ENCODE peak calls at places on chromosomes 6 and 20, in seven cellular contexts. V is neural progenitor cell, U is NCI-H1105 treated with DMSO at 0.1 percent for 48 hours, S is heart right ventricle, C is endothelial cell, Q is endodermal cell, O is non-pigmented ciliary epithelial cell. W is an unnamed sample.

GRCh38 chr6:46947497-46947896 is 25.8 kb upstream of the ADGRF5 start:
- DNase-seq in V (no peak), O (no peak), C (peak; percentile 47), Q (no peak), U (no peak), S (no peak), W (no peak)

GRCh38 chr20:37349517-37350491 is 3.9 kb downstream of the SRC start:
- DNase-seq in Q (no peak), O (no peak), V (no peak), S (no peak), C (no peak), U (no peak), W (peak; percentile 45)

GRCh38 chr20:1920826-1921225 is 25.6 kb downstream of the SIRPA start:
- DNase-seq in V (no peak), Q (no peak), U (no peak), O (no peak), C (no peak), S (no peak), W (no peak)

GRCh38 chr6:3407840-3408239 is 49.0 kb downstream of the SLC22A23 start:
- DNase-seq in O (no peak), S (no peak), C (no peak), V (no peak), U (no peak), Q (no peak), W (no peak)

GRCh38 chr6:35052694-35053565 is 88.2 kb downstream of the TCP11 start:
- DNase-seq in V (peak; percentile 70), S (no peak), O (no peak), C (no peak), Q (no peak), U (no peak), W (no peak)

GRCh38 chr6:5379647-5380242 is 118.4 kb downstream of the FARS2 start:
- DNase-seq in C (peak; percentile 69), O (no peak), S (no peak), V (peak; percentile 42), U (peak; percentile 35), Q (peak; percentile 83), W (no peak)

GRCh38 chr6:12791371-12791770 is 74.8 kb downstream of the PHACTR1 start:
- DNase-seq in Q (no peak), O (no peak), U (no peak), V (no peak), S (no peak), C (no peak), W (no peak)

GRCh38 chr6:90226257-90226656 is 70.4 kb downstream of the BACH2 start:
- DNase-seq in C (no peak), O (no peak), U (no peak), Q (no peak), S (no peak), V (no peak), W (no peak)

GRCh38 chr6:3841711-3842565 is 7.2 kb upstream of the FAM50B start:
- DNase-seq in U (no peak), S (no peak), O (no peak), C (no peak), V (no peak), Q (no peak), W (no peak)

GRCh38 chr20:38726849-38727601 is 2.7 kb downstream of the SLC32A1 start:
- DNase-seq in C (peak; percentile 94), Q (peak; percentile 99), S (no peak), O (no peak), U (no peak), V (peak; percentile 93), W (no peak)

W was measured in upper lobe of left lung.